ENCODE peak calls at places on chromosomes 3 and 15, in five cellular contexts. U is neuronal stem cell, I is mesendoderm, S is IMR-90, D is H9. L is an unnamed sample.

GRCh38 chr3:54424283-54424682 is 301.9 kb downstream of the CACNA2D3 start:
- DNase-seq in S (no peak), I (no peak), U (no peak), D (no peak), L (no peak)

GRCh38 chr15:74651251-74651741 is 35.7 kb downstream of the CLK3 start:
- DNase-seq in I (no peak), D (no peak), U (no peak), S (no peak), L (no peak)

GRCh38 chr3:33658971-33659848 is 58.8 kb downstream of the CLASP2 start:
- DNase-seq in S (peak), I (peak), U (peak), D (peak), L (peak)

GRCh38 chr3:23263796-23264195 is 60.7 kb downstream of the UBE2E2 start:
- DNase-seq in U (no peak), D (no peak), I (no peak), S (peak), L (no peak)

GRCh38 chr15:67825880-67826716 is 789 bp downstream of the SKOR1 start:
- DNase-seq in I (no peak), U (no peak), D (peak), S (no peak), L (no peak)

GRCh38 chr3:31010491-31010890 is 116.0 kb upstream of the GADL1 start:
- DNase-seq in S (peak), U (no peak), D (no peak), I (no peak), L (no peak)

GRCh38 chr3:14169871-14170270 is 8.5 kb downstream of the XPC start:
- DNase-seq in U (no peak), S (peak), I (no peak), D (no peak), L (no peak)

GRCh38 chr3:48727511-48727910 is 10.5 kb upstream of the IP6K2 start:
- DNase-seq in I (no peak), S (no peak), U (no peak), D (no peak), L (no peak)

GRCh38 chr3:164179110-164179774 is 899.1 kb downstream of the SI start:
- DNase-seq in U (no peak), S (no peak), D (no peak), I (no peak), L (no peak)

GRCh38 chr15:81256916-81257315 is 60.2 kb downstream of the IL16 start:
- DNase-seq in U (no peak), D (no peak), I (peak), S (peak), L (no peak)

GRCh38 chr15:67998599-67999122 is 55.5 kb upstream of the PIAS1 start:
- DNase-seq in D (no peak), U (no peak), I (no peak), S (peak), L (no peak)

GRCh38 chr15:89654311-89654761 is 931 bp downstream of the KIF7 start:
- DNase-seq in I (no peak), U (no peak), S (peak), D (no peak), L (no peak)

GRCh38 chr15:56468271-56468912 is 3.5 kb upstream of the MNS1 start:
- DNase-seq in D (no peak), I (peak), S (peak), U (no peak), L (no peak)

GRCh38 chr3:38039101-38039898 is at the start of gene DLEC1:
- DNase-seq in U (peak), I (peak), D (peak), S (peak), L (peak)

GRCh38 chr3:104596551-104596950 is 770.2 kb upstream of the ALCAM start:
- DNase-seq in U (peak), D (peak), I (peak), S (peak), L (peak)

GRCh38 chr3:161796780-161797179 is 300.2 kb downstream of the OTOL1 start:
- DNase-seq in I (no peak), D (no peak), U (no peak), S (no peak), L (no peak)

GRCh38 chr15:47974724-47975123 is 146.1 kb upstream of the SLC24A5 start:
- DNase-seq in D (no peak), I (no peak), U (no peak), S (no peak), L (no peak)

GRCh38 chr15:52787123-52787503 is 3.0 kb downstream of the ONECUT1 start:
- DNase-seq in U (no peak), D (peak), I (peak), S (no peak), L (no peak)

DNA sequence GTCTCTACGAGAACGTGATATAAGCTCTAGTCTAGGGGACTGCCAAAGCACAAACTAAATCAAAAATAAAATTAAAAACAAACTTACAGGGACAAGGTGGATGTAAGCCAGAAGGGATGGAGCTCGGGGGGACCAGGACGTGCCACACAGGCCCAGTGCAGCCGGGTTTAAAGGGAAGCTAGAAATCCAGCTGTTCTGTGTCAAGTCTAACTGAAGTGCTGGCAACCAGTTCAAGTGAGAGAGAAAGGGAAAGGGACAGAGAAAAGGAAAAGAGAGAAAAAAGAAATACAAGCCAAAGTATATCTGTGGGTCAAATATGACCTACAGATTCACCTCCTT is 62.5 kb downstream of the CHSY1 start:
- DNase-seq in U (no peak), S (no peak), I (no peak), D (no peak), L (no peak)
- H2BK5ac ChIP-seq in U (no peak), S (peak), I (no peak), D (no peak), L (no peak)

GRCh38 chr3:113745273-113746068 is 578 bp downstream of the NAA50 start:
- DNase-seq in D (peak), U (peak), S (peak), I (peak), L (peak)
- H3K18ac ChIP-seq in D (peak), U (peak), S (peak), I (peak), L (peak)

GRCh38 chr3:15632212-15632580 is 30.7 kb downstream of the BTD start:
- DNase-seq in D (no peak), U (no peak), S (no peak), I (no peak), L (no peak)

GRCh38 chr3:15634671-15635661 is 33.4 kb downstream of the BTD start:
- DNase-seq in U (no peak), S (peak), I (no peak), D (no peak), L (no peak)

GRCh38 chr3:15633159-15633558 is 31.6 kb downstream of the BTD start:
- DNase-seq in U (no peak), S (no peak), I (no peak), D (no peak), L (no peak)

GRCh38 chr3:15636028-15636709 is 34.6 kb downstream of the BTD start:
- DNase-seq in I (no peak), U (no peak), D (no peak), S (peak), L (peak)

GRCh38 chr3:15633766-15634588 is 32.4 kb downstream of the BTD start:
- DNase-seq in S (peak), D (no peak), U (no peak), I (no peak), L (no peak)
- H2BK5ac ChIP-seq in S (peak), D (no peak), U (no peak), I (no peak), L (no peak)

GRCh38 chr3:184761120-184761841 is 49.4 kb upstream of the MAGEF1 start:
- DNase-seq in U (no peak), D (peak), I (no peak), S (peak), L (no peak)

GRCh38 chr3:184758056-184758455 is 46.2 kb upstream of the MAGEF1 start:
- DNase-seq in D (no peak), S (no peak), I (no peak), U (no peak), L (no peak)

GRCh38 chr3:184759666-184760200 is 47.9 kb upstream of the MAGEF1 start:
- DNase-seq in S (no peak), U (no peak), D (peak), I (no peak), L (no peak)

GRCh38 chr3:184761976-184762375 is 50.0 kb upstream of the VPS8 start:
- DNase-seq in D (no peak), I (no peak), U (no peak), S (no peak), L (no peak)

DNA sequence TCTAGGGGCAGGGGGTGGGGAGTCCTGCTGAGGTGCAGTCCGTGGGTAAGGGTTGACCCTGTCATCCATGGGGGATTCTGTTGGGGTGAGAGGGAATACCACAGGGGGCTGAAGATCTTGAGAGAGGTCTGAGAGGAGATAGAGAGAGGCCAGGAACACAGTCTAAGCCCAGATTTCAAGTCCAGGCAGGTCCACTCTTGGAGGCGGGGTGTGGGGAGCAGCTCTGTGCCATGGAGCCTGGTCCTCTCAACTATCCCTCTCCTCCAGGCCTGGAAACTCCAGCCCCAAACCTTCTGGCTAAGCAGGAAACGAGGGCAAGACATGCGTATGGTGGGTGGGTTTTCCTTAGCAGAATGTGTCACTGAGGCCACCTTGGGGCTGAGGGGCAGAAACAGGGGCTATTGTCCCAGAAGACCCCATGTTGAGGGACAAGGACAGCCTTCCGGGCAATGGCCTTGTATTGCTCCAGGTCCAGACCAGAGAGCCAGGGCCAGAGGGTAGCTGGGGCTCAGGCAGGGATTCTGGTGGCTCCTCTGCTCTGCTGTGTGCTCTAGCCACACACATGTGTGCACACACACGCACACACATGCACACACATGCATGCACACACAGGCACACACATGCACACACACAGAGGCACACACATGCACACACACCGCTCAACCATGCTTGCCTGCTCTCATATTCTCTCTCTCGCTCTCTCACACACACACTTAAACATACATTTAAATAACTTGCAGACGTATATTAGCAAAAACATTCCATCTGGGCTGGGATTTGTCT is 48.7 kb upstream of the MAGEF1 start:
- DNase-seq in U (no peak), S (no peak), I (no peak), D (peak), L (no peak)
- H3K18ac ChIP-seq in U (peak), S (peak), I (no peak), D (no peak), L (no peak)

L was measured in trophoblast cell.